ENCODE peak calls at places on chromosomes 11 and 22, in eight cellular contexts. A is heart right ventricle, I is AG04450, R is breast epithelium, P is upper lobe of right lung, U is stomach, H is kidney, O is pancreas. Z is an unnamed sample.

GRCh38 chr11:125091247-125091876 is 20.1 kb downstream of the TMEM218 start:
- DNase-seq in A (no peak), I (peak; percentile 58), R (no peak), P (peak; percentile 34), U (no peak), H (no peak), O (no peak), Z (peak; percentile 78)

GRCh38 chr22:44410396-44411056 is 87.5 kb downstream of the RTL6 start:
- DNase-seq in A (peak; percentile 45), I (no peak), R (peak; percentile 45), P (peak; percentile 60), U (peak; percentile 62), H (peak; percentile 63), O (no peak), Z (no peak)

GRCh38 chr11:67372232-67372992 is 986 bp downstream of the CLCF1 start:
- DNase-seq in A (peak; percentile 53), I (no peak), R (no peak), P (peak; percentile 76), U (no peak), H (peak; percentile 87), O (no peak), Z (no peak)

GRCh38 chr11:78860720-78861422 is 286.2 kb upstream of the NARS2 start:
- DNase-seq in A (no peak), I (no peak), R (no peak), P (no peak), U (no peak), H (no peak), O (no peak), Z (peak; percentile 41)

GRCh38 chr11:8988329-8989234 is 15.2 kb downstream of the NRIP3 start:
- DNase-seq in A (no peak), I (no peak), R (no peak), P (no peak), U (no peak), H (no peak), O (no peak), Z (no peak)

GRCh38 chr11:65209711-65210360 is 28.1 kb downstream of the CAPN1 start:
- DNase-seq in A (no peak), I (no peak), R (no peak), P (no peak), U (peak; percentile 9), H (peak; percentile 47), O (no peak), Z (no peak)

GRCh38 chr22:35315855-35316745 is 16.4 kb downstream of the TOM1 start:
- DNase-seq in A (peak; percentile 65), I (no peak), R (peak; percentile 65), P (peak; percentile 57), U (no peak), H (no peak), O (no peak), Z (no peak)

GRCh38 chr11:129750343-129751292 is 65.0 kb upstream of the TMEM45B start:
- DNase-seq in A (peak; percentile 74), I (peak; percentile 50), R (peak; percentile 76), P (peak; percentile 88), U (peak; percentile 84), H (peak; percentile 88), O (peak; percentile 87), Z (peak; percentile 86)

GRCh38 chr22:45548991-45549736 is 46.5 kb downstream of the FBLN1 start:
- DNase-seq in A (no peak), I (peak; percentile 91), R (no peak), P (no peak), U (peak; percentile 46), H (peak; percentile 49), O (no peak), Z (peak; percentile 27)

GRCh38 chr22:22666307-22667091 is 22.1 kb downstream of the GGTLC2 start:
- DNase-seq in A (no peak), I (no peak), R (no peak), P (no peak), U (peak; percentile 38), H (no peak), O (no peak), Z (peak; percentile 27)

GRCh38 chr11:102780491-102780918 is at the start of gene MMP10:
- DNase-seq in A (no peak), I (peak; percentile 23), R (no peak), P (no peak), U (no peak), H (no peak), O (no peak), Z (peak; percentile 89)

GRCh38 chr11:129280027-129280811 is 88.1 kb upstream of the ARHGAP32 start:
- DNase-seq in A (no peak), I (no peak), R (no peak), P (no peak), U (no peak), H (no peak), O (no peak), Z (no peak)

GRCh38 chr11:44556735-44557409 is 8.6 kb upstream of the CD82 start:
- DNase-seq in A (peak; percentile 60), I (no peak), R (no peak), P (no peak), U (peak; percentile 77), H (no peak), O (no peak), Z (peak; percentile 82)

GRCh38 chr22:20774882-20775281 is 969 bp downstream of the SERPIND1 start:
- DNase-seq in A (no peak), I (no peak), R (no peak), P (no peak), U (no peak), H (no peak), O (no peak), Z (no peak)

GRCh38 chr11:71131861-71132260 is 120.5 kb downstream of the SHANK2 start:
- DNase-seq in A (no peak), I (no peak), R (peak; percentile 40), P (no peak), U (no peak), H (peak; percentile 48), O (no peak), Z (no peak)

GRCh38 chr11:60933416-60933815 is 9.2 kb downstream of the TMEM132A start:
- DNase-seq in A (no peak), I (no peak), R (no peak), P (no peak), U (no peak), H (no peak), O (no peak), Z (no peak)

GRCh38 chr11:118054712-118055640 is 21.9 kb upstream of the TMPRSS4 start:
- DNase-seq in A (no peak), I (no peak), R (no peak), P (peak; percentile 40), U (peak; percentile 21), H (no peak), O (no peak), Z (no peak)

GRCh38 chr22:31343235-31344191 is 2.6 kb downstream of the PATZ1 start:
- DNase-seq in A (peak; percentile 28), I (no peak), R (peak; percentile 90), P (peak; percentile 93), U (peak; percentile 93), H (peak; percentile 94), O (peak; percentile 96), Z (peak; percentile 43)

GRCh38 chr11:67178878-67179277 is 59.8 kb downstream of the KDM2A start:
- DNase-seq in A (no peak), I (peak; percentile 63), R (no peak), P (no peak), U (no peak), H (no peak), O (no peak), Z (no peak)

GRCh38 chr11:9758676-9759518 is 95.0 kb downstream of the SWAP70 start:
- DNase-seq in A (peak; percentile 89), I (no peak), R (peak; percentile 63), P (peak; percentile 87), U (peak; percentile 69), H (peak; percentile 96), O (peak; percentile 87), Z (peak; percentile 74)

GRCh38 chr11:86089659-86090058 is 20.8 kb upstream of the PICALM start:
- DNase-seq in A (no peak), I (no peak), R (no peak), P (no peak), U (no peak), H (no peak), O (no peak), Z (peak; percentile 62)

GRCh38 chr22:22997988-22998387 is 72.3 kb upstream of the GNAZ start:
- DNase-seq in A (no peak), I (no peak), R (no peak), P (no peak), U (no peak), H (no peak), O (no peak), Z (no peak)

GRCh38 chr11:128421577-128421976 is 165.8 kb downstream of the ETS1 start:
- DNase-seq in A (no peak), I (no peak), R (no peak), P (no peak), U (no peak), H (no peak), O (no peak), Z (no peak)

GRCh38 chr11:47361419-47361818 is 8.9 kb upstream of the MYBPC3 start:
- DNase-seq in A (no peak), I (no peak), R (no peak), P (no peak), U (no peak), H (no peak), O (no peak), Z (no peak)
- H3K27ac ChIP-seq in A (peak overlapping the region; percentile 33), I (no peak overlapping the region), R (no peak overlapping the region), P (no peak overlapping the region), U (no peak overlapping the region), H (no peak overlapping the region), O (no peak overlapping the region), Z (no peak overlapping the region)

DNA sequence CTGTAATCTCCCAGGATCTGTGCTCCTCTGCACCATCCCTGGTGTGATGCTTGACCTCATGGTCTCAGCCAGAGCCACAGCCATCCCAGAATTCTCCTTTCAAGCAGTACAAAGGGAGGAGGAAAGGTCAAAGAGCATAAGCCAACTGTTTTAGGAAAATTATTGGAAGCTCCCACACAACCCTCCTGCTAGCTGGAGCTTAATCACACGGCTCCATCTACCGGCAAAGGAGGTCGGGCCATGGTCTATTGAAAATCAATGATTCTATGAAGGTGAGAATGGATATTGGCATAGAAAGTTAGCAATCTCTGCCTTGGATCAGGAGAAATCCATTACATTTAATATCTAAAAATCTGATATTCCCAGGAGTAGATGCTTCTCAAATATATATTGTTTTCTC is 259.5 kb downstream of the NTM start:
- DNase-seq in A (no peak), I (no peak), R (no peak), P (no peak), U (no peak), H (no peak), O (no peak), Z (no peak)
- TF ChIP-seq CTCF in A (no peak), I (no peak), R (no peak), P (no peak), U (no peak), H (no peak), O (no peak), Z (no peak)

GRCh38 chr11:113314065-113314388 is 356 bp upstream of the TTC12 start:
- DNase-seq in A (no peak), I (no peak), R (no peak), P (no peak), U (no peak), H (no peak), O (no peak), Z (no peak)
- H3K27ac ChIP-seq in A (peak overlapping the region; percentile 90), I (no peak overlapping the region), R (peak overlapping the region; percentile 90), P (peak overlapping the region; percentile 93), U (peak overlapping the region; percentile 87), H (no peak overlapping the region), O (no peak overlapping the region), Z (no peak overlapping the region)

DNA sequence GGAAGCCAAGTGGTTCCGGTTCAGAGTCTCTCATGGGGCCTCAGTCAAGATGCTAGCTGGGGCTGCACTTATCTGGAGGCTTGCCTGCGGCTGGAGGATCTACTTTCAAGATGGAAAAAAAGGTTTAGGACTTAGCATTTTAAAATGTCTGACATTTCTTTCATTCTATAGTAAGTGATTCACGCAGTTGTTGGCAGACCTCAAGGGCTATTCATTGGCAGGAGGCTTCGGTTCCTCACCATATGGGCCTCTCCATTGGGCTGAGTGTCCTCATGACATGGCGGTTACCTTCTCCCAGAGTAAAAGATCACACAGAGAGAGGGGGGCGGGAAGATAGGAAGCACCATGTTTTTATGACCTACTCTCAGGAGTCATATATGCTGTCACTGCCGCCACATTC is 298.0 kb upstream of the PLET1 start:
- DNase-seq in A (no peak), I (no peak), R (no peak), P (no peak), U (no peak), H (no peak), O (no peak), Z (no peak)
- TF ChIP-seq CTCF in A (no peak), I (no peak), R (no peak), P (no peak), U (no peak), H (no peak), O (no peak), Z (no peak)

Z was measured in A673.